ENCODE peak calls at places on chromosomes 11 and 22, in seven cellular contexts. Q, E, N, C, B, M and U are unnamed samples.

GRCh38 chr11:4704790-4705334 is 278 bp downstream of the MMP26 start:
- DNase-seq in M (no peak), N (no peak), C (no peak), B (no peak), Q (no peak), E (no peak), U (peak; percentile 21)

GRCh38 chr22:24506802-24507438 is 11.8 kb downstream of the UPB1 start:
- DNase-seq in N (peak; percentile 52), M (peak; percentile 54), C (peak; percentile 49), B (no peak), E (no peak), Q (no peak), U (peak; percentile 15)

GRCh38 chr11:116771935-116772334 is 852 bp downstream of the BUD13 start:
- DNase-seq in N (no peak), M (no peak), B (no peak), Q (no peak), E (no peak), C (no peak), U (no peak)

GRCh38 chr11:47950396-47950795 is 30.0 kb upstream of the PTPRJ start:
- DNase-seq in E (peak; percentile 11), N (no peak), M (no peak), C (no peak), Q (no peak), B (no peak), U (peak; percentile 73)

GRCh38 chr11:107457205-107457557 is 444 bp downstream of the CWF19L2 start:
- DNase-seq in Q (no peak), N (peak; percentile 51), B (peak; percentile 15), C (peak; percentile 17), E (no peak), M (no peak), U (no peak)

GRCh38 chr11:31655483-31655882 is 145.9 kb downstream of the ELP4 start:
- DNase-seq in Q (peak; percentile 96), N (peak; percentile 82), M (peak; percentile 82), B (no peak), C (no peak), E (no peak), U (peak; percentile 0)

GRCh38 chr22:21766933-21767462 is 31.4 kb upstream of the YPEL1 start:
- DNase-seq in Q (no peak), E (no peak), B (no peak), N (no peak), M (no peak), C (no peak), U (no peak)

GRCh38 chr22:29070490-29070889 is 2.3 kb upstream of the KREMEN1 start:
- DNase-seq in Q (no peak), C (no peak), M (no peak), N (no peak), E (no peak), B (no peak), U (no peak)

GRCh38 chr11:36233226-36233625 is 56.0 kb downstream of the COMMD9 start:
- DNase-seq in N (no peak), E (no peak), Q (peak; percentile 31), M (no peak), B (no peak), C (no peak), U (no peak)

GRCh38 chr11:59785818-59786217 is 24.8 kb downstream of the MRPL16 start:
- DNase-seq in N (no peak), M (no peak), C (no peak), B (no peak), Q (no peak), E (no peak), U (no peak)

GRCh38 chr11:59783632-59784090 is 26.9 kb downstream of the MRPL16 start:
- DNase-seq in E (no peak), Q (no peak), M (no peak), B (no peak), N (no peak), C (no peak), U (no peak)

GRCh38 chr11:59787255-59787588 is 23.4 kb downstream of the MRPL16 start:
- DNase-seq in M (no peak), Q (no peak), N (no peak), B (no peak), C (no peak), E (no peak), U (peak; percentile 86)

GRCh38 chr11:59791639-59792038 is 18.9 kb downstream of the MRPL16 start:
- DNase-seq in Q (no peak), M (no peak), C (no peak), B (no peak), N (no peak), E (no peak), U (no peak)

DNA sequence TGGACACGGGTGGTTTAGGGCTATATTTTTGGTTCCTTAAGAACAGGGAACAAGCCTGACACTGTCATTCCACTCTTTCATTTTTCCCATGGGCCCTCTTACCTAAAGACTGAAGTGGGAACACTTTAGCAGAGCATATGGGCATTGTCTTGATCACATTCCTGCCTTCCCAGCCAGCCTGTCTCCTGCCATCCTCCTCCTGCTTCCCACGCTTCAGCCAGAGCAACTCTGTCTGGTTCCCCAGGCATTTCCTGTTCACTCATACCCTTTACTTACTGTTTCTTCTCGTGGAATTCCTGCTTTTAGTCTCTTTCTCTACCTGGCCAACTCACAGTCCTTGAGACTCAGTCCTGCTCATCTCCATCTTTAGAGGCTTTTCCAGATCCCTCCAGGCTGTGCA is 22.8 kb downstream of the MRPL16 start:
- DNase-seq in N (peak; percentile 85), M (peak; percentile 23), E (no peak), B (no peak), Q (peak; percentile 73), C (no peak), U (peak; percentile 87)
- H3K27ac ChIP-seq in N (peak overlapping the region; percentile 93), M (peak overlapping the region; percentile 91), E (no peak overlapping the region), B (peak overlapping the region; percentile 98), Q (peak overlapping the region; percentile 35), C (peak overlapping the region; percentile 89), U (peak overlapping the region; percentile 76)

GRCh38 chr11:20611445-20611844 is 12.0 kb downstream of the SLC6A5 start:
- DNase-seq in E (no peak), B (no peak), N (no peak), Q (no peak), C (no peak), M (no peak), U (no peak)

GRCh38 chr11:20608938-20609337 is 9.5 kb downstream of the SLC6A5 start:
- DNase-seq in N (peak; percentile 7), M (no peak), C (no peak), E (no peak), Q (no peak), B (no peak), U (no peak)

GRCh38 chr11:20610825-20611224 is 11.4 kb downstream of the SLC6A5 start:
- DNase-seq in E (no peak), C (no peak), M (no peak), N (no peak), Q (no peak), B (no peak), U (no peak)

GRCh38 chr11:20611892-20612291 is 12.5 kb downstream of the SLC6A5 start:
- DNase-seq in N (no peak), Q (no peak), M (no peak), E (no peak), C (no peak), B (no peak), U (no peak)

DNA sequence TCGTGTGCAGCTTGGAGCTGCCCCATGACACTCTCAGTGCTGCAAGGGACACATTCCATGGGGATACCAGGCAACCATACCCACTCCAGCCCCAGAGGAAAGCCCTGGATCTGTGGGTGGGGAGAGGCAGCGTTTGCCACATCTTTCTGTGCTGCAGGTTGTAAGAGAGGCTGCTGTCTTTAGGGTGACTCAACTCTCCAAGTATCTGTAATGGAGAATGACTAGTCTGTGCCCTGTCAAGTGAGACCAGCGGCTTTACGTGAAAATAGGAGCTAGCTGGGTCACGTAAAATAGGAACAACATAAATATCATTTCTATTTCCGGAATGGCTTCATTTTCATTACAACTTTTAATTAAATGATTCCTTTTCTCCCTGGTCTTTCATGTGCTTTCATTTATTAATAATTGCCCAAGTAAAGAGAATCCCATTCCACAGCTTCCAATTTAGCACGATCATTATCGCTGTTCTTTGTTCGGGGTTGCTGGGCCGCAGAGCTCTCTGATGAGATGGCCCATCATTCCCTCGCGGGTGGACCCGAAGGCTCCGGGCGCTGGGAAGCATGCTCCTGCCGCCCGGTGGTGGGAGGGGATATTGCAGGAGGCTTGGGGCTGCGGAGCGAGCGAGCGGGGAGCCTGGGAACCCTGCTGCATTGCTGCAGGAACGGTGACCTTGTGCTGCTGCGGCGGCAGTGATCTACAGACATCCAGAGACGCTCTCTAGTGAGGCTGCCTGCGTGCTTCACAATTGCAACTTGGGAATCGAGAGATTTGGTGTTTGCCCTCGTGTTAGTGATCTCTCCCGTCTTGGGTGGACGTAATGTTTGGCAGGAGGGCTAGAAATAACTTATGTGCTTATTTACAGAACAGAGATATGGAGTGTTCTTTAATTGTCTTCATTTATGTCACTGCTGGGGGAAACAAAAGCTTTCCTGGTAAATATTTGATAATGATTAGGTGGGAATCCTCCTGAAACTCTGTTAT is 10.6 kb downstream of the SLC6A5 start:
- DNase-seq in B (peak; percentile 90), Q (peak; percentile 17), C (peak; percentile 89), N (peak; percentile 79), M (peak; percentile 71), E (no peak), U (peak; percentile 96)
- H3K4me3 ChIP-seq in B (peak overlapping the region; percentile 45), Q (no peak overlapping the region), C (no peak overlapping the region), N (peak overlapping the region; percentile 43), M (peak overlapping the region; percentile 51), E (peak overlapping the region; percentile 32), U (peak overlapping the region; percentile 38)

DNA sequence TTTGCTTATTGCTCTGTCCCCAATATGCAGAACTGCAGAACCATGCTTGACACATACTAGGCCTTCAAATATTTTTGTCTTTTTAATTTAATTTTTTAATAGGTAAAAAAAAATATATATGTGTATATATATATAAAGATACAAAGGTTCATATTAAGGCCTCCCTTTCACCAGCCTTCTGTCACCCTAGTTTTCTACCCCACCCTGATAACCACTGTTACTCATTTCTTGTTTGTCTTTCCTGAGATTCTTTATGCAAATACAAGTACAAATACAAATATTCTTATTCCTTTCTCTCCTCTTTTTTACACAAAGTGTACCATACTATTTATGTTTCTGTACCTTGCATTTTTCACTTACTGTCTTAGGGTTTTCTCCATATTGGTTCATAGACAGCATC is 43.0 kb downstream of the UVRAG start:
- DNase-seq in E (no peak), C (no peak), B (no peak), N (peak; percentile 8), M (peak; percentile 42), Q (no peak), U (no peak)
- H4K20me1 ChIP-seq in E (peaks cover 2% of the 10 kb centered on the region), C (no peaks in the 10 kb centered on the region), B (no peaks in the 10 kb centered on the region), N (no peaks in the 10 kb centered on the region), M (no peaks in the 10 kb centered on the region), Q (peaks cover 5% of the 10 kb centered on the region), U (no peaks in the 10 kb centered on the region)

GRCh38 chr11:122523841-122524531 is 131.5 kb upstream of the UBASH3B start:
- DNase-seq in B (peak; percentile 43), M (no peak), E (no peak), C (peak; percentile 18), N (peak; percentile 46), Q (no peak), U (no peak)

GRCh38 chr11:122524532-122524882 is 131.0 kb upstream of the UBASH3B start:
- DNase-seq in Q (no peak), C (peak; percentile 8), E (no peak), N (peak; percentile 62), B (peak; percentile 35), M (no peak), U (no peak)
- H3K27ac ChIP-seq in Q (no peak overlapping the region), C (peak overlapping the region; percentile 59), E (no peak overlapping the region), N (no peak overlapping the region), B (no peak overlapping the region), M (no peak overlapping the region), U (no peak overlapping the region)